ENCODE peak calls at places on chromosomes 4 and X, in four cellular contexts. One of them, this sample, is unnamed.

GRCh38 chrX:19883878-19884277 is 3.5 kb downstream of the SH3KBP1 start:
- DNase-seq in nucleus accumbens: no peak
- DNase-seq in HT-29: peak; percentile 29
- DNase-seq in upper lobe of right lung: no peak
- DNase-seq in this sample: no peak

GRCh38 chr4:102511830-102512605 is 10.9 kb downstream of the NFKB1 start:
- DNase-seq in HT-29: no peak
- DNase-seq in upper lobe of right lung: no peak
- DNase-seq in nucleus accumbens: no peak
- DNase-seq in this sample: no peak

GRCh38 chr4:1077711-1078477 is 35.5 kb downstream of the RNF212 start:
- DNase-seq in upper lobe of right lung: no peak
- DNase-seq in nucleus accumbens: no peak
- DNase-seq in HT-29: no peak
- DNase-seq in this sample: no peak

GRCh38 chr4:170089274-170089742 is 448 bp downstream of the AADAT start:
- DNase-seq in nucleus accumbens: peak; percentile 51
- DNase-seq in upper lobe of right lung: no peak
- DNase-seq in HT-29: peak; percentile 11
- DNase-seq in this sample: no peak

GRCh38 chr4:88780389-88780788 is 82.8 kb upstream of the NAP1L5 start:
- DNase-seq in nucleus accumbens: no peak
- DNase-seq in upper lobe of right lung: no peak
- DNase-seq in HT-29: no peak
- DNase-seq in this sample: no peak

GRCh38 chrX:120365320-120365719 is 3.4 kb downstream of the ATP1B4 start:
- DNase-seq in HT-29: peak; percentile 55
- DNase-seq in nucleus accumbens: peak; percentile 16
- DNase-seq in upper lobe of right lung: peak; percentile 69
- DNase-seq in this sample: no peak

GRCh38 chr4:183873389-183874185 is 31.5 kb upstream of the STOX2 start:
- DNase-seq in HT-29: no peak
- DNase-seq in upper lobe of right lung: no peak
- DNase-seq in nucleus accumbens: no peak
- DNase-seq in this sample: no peak

GRCh38 chrX:148259990-148260389 is 240.4 kb upstream of the AFF2 start:
- DNase-seq in HT-29: no peak
- DNase-seq in upper lobe of right lung: no peak
- DNase-seq in nucleus accumbens: no peak
- DNase-seq in this sample: no peak

GRCh38 chr4:149718500-149718899 is 97.1 kb downstream of the IQCM start:
- DNase-seq in nucleus accumbens: no peak
- DNase-seq in upper lobe of right lung: no peak
- DNase-seq in HT-29: no peak
- DNase-seq in this sample: no peak

GRCh38 chr4:85426366-85426765 is 48.6 kb upstream of the ARHGAP24 start:
- DNase-seq in upper lobe of right lung: no peak
- DNase-seq in nucleus accumbens: no peak
- DNase-seq in HT-29: no peak
- DNase-seq in this sample: no peak

GRCh38 chr4:129371901-129372300 is 275.9 kb downstream of the C4orf33 start:
- DNase-seq in upper lobe of right lung: no peak
- DNase-seq in HT-29: no peak
- DNase-seq in nucleus accumbens: no peak
- DNase-seq in this sample: no peak

GRCh38 chr4:173046818-173047217 is 121.8 kb upstream of the GALNT7 start:
- DNase-seq in HT-29: no peak
- DNase-seq in nucleus accumbens: no peak
- DNase-seq in upper lobe of right lung: no peak
- DNase-seq in this sample: no peak

GRCh38 chrX:12052109-12052508 is 86.2 kb upstream of the FRMPD4 start:
- DNase-seq in upper lobe of right lung: no peak
- DNase-seq in nucleus accumbens: no peak
- DNase-seq in HT-29: no peak
- DNase-seq in this sample: no peak